ENCODE peak calls at places on chromosomes 6 and 20, in nine cellular contexts. C is pancreas; K is stimulated activated CD8-positive, alpha-beta memory T cell treated with anti-CD3 and anti-CD28 coated beads, Interleukin-7, amount 100 ng/mL, for 1 hour; Z is ureter; I is AG09319; H is HCT116; G is K562; Y is left cardiac atrium; A is NCI-H345. U is an unnamed sample.

GRCh38 chr6:93568169-93568568 is 148.8 kb upstream of the EPHA7 start:
- DNase-seq in A (no peak), G (no peak), I (no peak), Z (no peak), C (no peak), Y (no peak), H (no peak), K (no peak), U (no peak)

GRCh38 chr6:13308332-13308731 is 20.0 kb downstream of the TBC1D7 start:
- DNase-seq in C (no peak), Y (no peak), G (no peak), K (no peak), I (no peak), H (no peak), A (no peak), Z (no peak), U (no peak)

GRCh38 chr20:44548171-44548678 is 26.4 kb upstream of the SERINC3 start:
- DNase-seq in Y (no peak), G (no peak), I (no peak), K (no peak), Z (no peak), C (no peak), A (no peak), H (no peak), U (no peak)

GRCh38 chr6:137767931-137768690 is 98.9 kb upstream of the TNFAIP3 start:
- DNase-seq in G (no peak), A (no peak), Y (no peak), Z (no peak), K (no peak), C (no peak), H (no peak), I (no peak), U (no peak)

GRCh38 chr20:13111249-13111911 is 102.6 kb downstream of the SPTLC3 start:
- DNase-seq in G (no peak), C (peak), A (peak), I (no peak), H (no peak), Y (no peak), K (no peak), Z (no peak), U (no peak)

GRCh38 chr20:59643616-59644061 is 39.3 kb downstream of the PHACTR3 start:
- DNase-seq in K (no peak), I (no peak), C (no peak), G (no peak), A (no peak), Z (no peak), H (no peak), Y (no peak), U (peak)

GRCh38 chr6:9140181-9140580 is 704.8 kb upstream of the SLC35B3 start:
- DNase-seq in G (no peak), Z (no peak), H (no peak), I (no peak), K (no peak), Y (no peak), A (peak), C (peak), U (no peak)

GRCh38 chr6:8282380-8282779 is 153.0 kb downstream of the SLC35B3 start:
- DNase-seq in G (peak), I (no peak), Y (no peak), K (no peak), C (no peak), H (no peak), A (no peak), Z (no peak), U (no peak)

GRCh38 chr20:35947489-35947888 is 6.8 kb downstream of the SCAND1 start:
- DNase-seq in Z (no peak), C (no peak), G (peak), K (no peak), Y (no peak), A (peak), I (no peak), H (peak), U (no peak)

GRCh38 chr20:34874094-34874654 is 1.5 kb upstream of the GGT7 start:
- DNase-seq in K (no peak), A (peak), G (peak), C (peak), Y (peak), Z (peak), H (peak), I (peak), U (peak)

GRCh38 chr6:36820700-36821580 is 18.3 kb downstream of the CPNE5 start:
- DNase-seq in Z (no peak), G (peak), I (no peak), H (no peak), K (no peak), C (no peak), Y (no peak), A (no peak), U (no peak)

GRCh38 chr20:63830821-63831593 is at the start of gene ZBTB46:
- DNase-seq in Y (peak), K (no peak), Z (no peak), C (peak), H (no peak), G (peak), I (no peak), A (peak), U (no peak)

GRCh38 chr20:5234158-5234557 is 82.6 kb downstream of the PROKR2 start:
- DNase-seq in G (no peak), A (no peak), I (no peak), K (no peak), C (no peak), H (no peak), Y (no peak), Z (no peak), U (no peak)

GRCh38 chr6:91352878-91353277 is 766.0 kb upstream of the MAP3K7 start:
- DNase-seq in Y (no peak), H (no peak), K (no peak), I (no peak), C (no peak), G (no peak), A (no peak), Z (no peak), U (no peak)